ENCODE peak calls at places on chromosomes 11 and 22, in four cellular contexts. H is prostate gland, N is fibroblast of lung, X is spleen. W is an unnamed sample.
A peak's percentile ranks its signal among the peaks of the same experiment; 100 is the strongest.

GRCh38 chr11:134020598-134020997 is 48.3 kb upstream of the JAM3 start:
- DNase-seq in X (no peak), N (no peak), H (no peak), W (no peak)

GRCh38 chr11:127496165-127496564 is 495.6 kb upstream of the KIRREL3 start:
- DNase-seq in N (no peak), X (no peak), H (no peak), W (no peak)

GRCh38 chr22:42026705-42027104 is 28.1 kb downstream of the WBP2NL start:
- DNase-seq in X (no peak), H (no peak), N (no peak), W (no peak)

GRCh38 chr22:36999463-36999862 is 19.8 kb downstream of the TST start:
- DNase-seq in N (peak; percentile 44), X (no peak), H (no peak), W (no peak)

GRCh38 chr11:62190011-62190410 is at the start of gene SCGB1D1:
- DNase-seq in X (no peak), H (no peak), N (no peak), W (no peak)

GRCh38 chr11:28144808-28145207 is 36.6 kb downstream of the METTL15 start:
- DNase-seq in X (no peak), H (no peak), N (peak; percentile 21), W (peak; percentile 25)

GRCh38 chr11:134469627-134470026 is 57.6 kb upstream of the B3GAT1 start:
- DNase-seq in X (no peak), H (no peak), N (no peak), W (no peak)

GRCh38 chr11:35237860-35238715 is 99.1 kb downstream of the CD44 start:
- DNase-seq in N (peak; percentile 65), X (no peak), H (no peak), W (no peak)

GRCh38 chr11:13152736-13153541 is 124.7 kb upstream of the BMAL1 start:
- DNase-seq in X (no peak), N (peak; percentile 66), H (no peak), W (no peak)

GRCh38 chr11:22130462-22131053 is 62.3 kb upstream of the ANO5 start:
- DNase-seq in H (no peak), X (no peak), N (no peak), W (no peak)

GRCh38 chr11:80146231-80146630 is 705.4 kb upstream of the TENM4 start:
- DNase-seq in N (no peak), H (no peak), X (no peak), W (no peak)

GRCh38 chr11:57323503-57324153 is 1.1 kb downstream of the TNKS1BP1 start:
- DNase-seq in N (peak; percentile 48), X (no peak), H (no peak), W (no peak)

GRCh38 chr11:73141031-73141308 is 1.1 kb downstream of the FCHSD2 start:
- DNase-seq in X (peak; percentile 91), H (no peak), N (no peak), W (no peak)

GRCh38 chr11:46381836-46382643 is 571 bp downstream of the MDK start:
- DNase-seq in X (peak; percentile 82), N (no peak), H (no peak), W (no peak)

GRCh38 chr11:46383974-46384701 is 2.7 kb downstream of the MDK start:
- DNase-seq in N (no peak), H (no peak), X (no peak), W (no peak)

GRCh38 chr11:46383404-46383758 is 1.9 kb downstream of the MDK start:
- DNase-seq in X (peak; percentile 62), H (no peak), N (no peak), W (no peak)

GRCh38 chr11:46381046-46381835 is at the start of gene MDK:
- DNase-seq in X (peak; percentile 89), H (no peak), N (no peak), W (no peak)

GRCh38 chr11:46382644-46383403 is 1.4 kb downstream of the MDK start:
- DNase-seq in N (peak; percentile 59), H (no peak), X (peak; percentile 74), W (no peak)
- H3K4me3 ChIP-seq in N (peak overlapping the region; percentile 59), H (no peak overlapping the region), X (peak overlapping the region; percentile 61), W (peak overlapping the region; percentile 64)

GRCh38 chr11:118621898-118622375 is 14.5 kb downstream of the PHLDB1 start:
- DNase-seq in H (no peak), N (no peak), X (peak; percentile 53), W (no peak)

GRCh38 chr11:118622376-118623290 is 15.2 kb downstream of the PHLDB1 start:
- DNase-seq in X (peak; percentile 58), H (peak; percentile 77), N (peak; percentile 63), W (no peak)

GRCh38 chr11:118621071-118621815 is 13.8 kb downstream of the PHLDB1 start:
- DNase-seq in X (peak; percentile 87), N (peak; percentile 81), H (peak; percentile 84), W (peak; percentile 68)

GRCh38 chr11:118625036-118625690 is 17.7 kb downstream of the PHLDB1 start:
- DNase-seq in X (no peak), N (no peak), H (no peak), W (no peak)

GRCh38 chr11:118623291-118623655 is 15.9 kb downstream of the PHLDB1 start:
- DNase-seq in H (peak; percentile 74), N (no peak), X (peak; percentile 47), W (no peak)
- H3K4me3 ChIP-seq in H (no peak overlapping the region), N (peak overlapping the region; percentile 73), X (no peak overlapping the region), W (no peak overlapping the region)

DNA sequence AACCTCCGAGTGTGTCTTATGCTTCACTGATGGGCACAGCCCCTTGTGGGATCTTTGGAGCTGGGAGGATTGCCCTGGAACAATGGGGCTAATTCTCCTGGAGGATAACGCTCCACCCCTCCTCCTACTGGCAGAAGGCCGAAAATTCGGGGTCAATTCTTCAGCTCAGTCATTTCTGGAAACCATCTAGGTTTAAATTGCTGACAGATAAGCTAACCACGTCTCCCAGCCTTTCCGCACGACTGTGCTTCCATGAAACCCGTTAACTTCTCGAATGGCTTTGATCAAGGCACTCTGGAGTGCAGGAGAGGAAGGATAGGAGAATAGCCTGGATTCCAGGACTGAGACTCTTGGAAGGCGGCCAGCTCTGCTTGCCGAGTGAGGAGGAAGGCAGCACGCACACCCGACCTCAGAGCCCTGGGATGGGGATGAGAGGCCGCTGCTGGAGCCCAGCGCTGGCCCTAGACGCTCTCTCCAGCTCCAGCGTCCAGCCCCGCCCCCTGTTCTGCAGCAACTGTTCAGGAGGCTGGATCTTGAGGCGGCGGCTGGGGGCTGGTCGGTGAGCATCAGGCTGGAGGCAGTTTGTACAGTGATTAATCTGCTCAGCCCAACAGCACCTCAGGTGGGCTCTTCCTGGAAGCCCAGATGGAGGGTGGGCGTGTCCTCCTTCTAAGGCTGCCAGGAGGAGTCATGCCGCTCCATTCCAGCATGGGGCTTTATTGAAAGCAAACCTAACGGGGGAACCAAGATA is 176.7 kb upstream of the NCAM1 start:
- DNase-seq in X (no peak), H (peak; percentile 22), N (peak; percentile 11), W (peak; percentile 58)
- H3K4me3 ChIP-seq in X (no peak overlapping the region), H (no peak overlapping the region), N (no peak overlapping the region), W (peak overlapping the region; percentile 2)

GRCh38 chr11:47271328-47271727 is 1.4 kb downstream of the MADD start:
- DNase-seq in H (no peak), N (no peak), X (no peak), W (no peak)

GRCh38 chr11:47269829-47270305 is at the start of gene MADD:
- DNase-seq in H (peak; percentile 70), N (peak; percentile 80), X (peak; percentile 99), W (peak; percentile 43)

GRCh38 chr11:47270331-47271271 is 668 bp downstream of the MADD start:
- DNase-seq in X (peak; percentile 79), H (peak; percentile 17), N (peak; percentile 58), W (no peak)

GRCh38 chr11:47272706-47273105 is 2.8 kb downstream of the MADD start:
- DNase-seq in H (no peak), X (no peak), N (peak; percentile 34), W (no peak)

DNA sequence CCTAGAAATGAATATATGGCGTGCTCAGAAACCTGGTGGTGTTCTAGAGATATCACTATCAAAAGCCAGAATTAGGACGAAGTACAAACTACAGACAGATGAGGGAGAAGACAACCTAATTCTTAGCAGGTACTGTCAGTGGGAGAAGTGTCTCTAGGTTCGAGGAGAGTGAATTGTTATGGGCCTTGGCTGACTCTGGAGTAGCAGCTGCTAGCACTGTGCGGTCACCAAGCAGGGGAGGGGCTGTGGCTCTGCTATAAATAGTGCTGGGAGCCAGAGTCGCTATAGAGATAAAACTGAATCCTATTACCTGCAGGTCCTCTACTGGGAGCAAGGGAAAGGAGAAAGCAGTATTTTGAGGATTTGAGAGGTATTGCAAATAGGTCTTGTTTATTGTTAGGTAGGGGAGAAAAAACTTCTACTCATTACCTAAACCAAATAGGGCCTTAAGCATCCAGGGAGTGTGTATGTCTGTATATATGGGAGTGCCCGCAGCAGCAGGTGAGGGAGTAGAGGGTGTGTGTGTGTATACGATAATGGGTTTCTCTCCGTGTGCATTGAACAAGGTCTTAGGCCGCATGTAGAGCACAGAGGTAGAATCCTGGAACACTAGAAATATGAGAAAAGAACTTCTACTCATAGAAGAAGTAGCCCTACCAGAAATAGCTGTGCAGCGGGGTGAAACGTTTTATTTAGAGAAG is 2.2 kb downstream of the MADD start:
- DNase-seq in N (no peak), X (no peak), H (no peak), W (no peak)
- H3K4me3 ChIP-seq in N (no peak overlapping the region), X (no peak overlapping the region), H (no peak overlapping the region), W (no peak overlapping the region)

GRCh38 chr11:124376280-124376679 is 8.0 kb downstream of the OR8B2 start:
- DNase-seq in H (no peak), X (no peak), N (no peak), W (no peak)
- H3K4me3 ChIP-seq in H (no peak overlapping the region), X (no peak overlapping the region), N (no peak overlapping the region), W (no peak overlapping the region)

GRCh38 chr11:129302386-129303101 is 73.1 kb upstream of the BARX2 start:
- DNase-seq in X (no peak), N (no peak), H (no peak), W (no peak)
- H3K4me3 ChIP-seq in X (no peak overlapping the region), N (no peak overlapping the region), H (no peak overlapping the region), W (no peak overlapping the region)

DNA sequence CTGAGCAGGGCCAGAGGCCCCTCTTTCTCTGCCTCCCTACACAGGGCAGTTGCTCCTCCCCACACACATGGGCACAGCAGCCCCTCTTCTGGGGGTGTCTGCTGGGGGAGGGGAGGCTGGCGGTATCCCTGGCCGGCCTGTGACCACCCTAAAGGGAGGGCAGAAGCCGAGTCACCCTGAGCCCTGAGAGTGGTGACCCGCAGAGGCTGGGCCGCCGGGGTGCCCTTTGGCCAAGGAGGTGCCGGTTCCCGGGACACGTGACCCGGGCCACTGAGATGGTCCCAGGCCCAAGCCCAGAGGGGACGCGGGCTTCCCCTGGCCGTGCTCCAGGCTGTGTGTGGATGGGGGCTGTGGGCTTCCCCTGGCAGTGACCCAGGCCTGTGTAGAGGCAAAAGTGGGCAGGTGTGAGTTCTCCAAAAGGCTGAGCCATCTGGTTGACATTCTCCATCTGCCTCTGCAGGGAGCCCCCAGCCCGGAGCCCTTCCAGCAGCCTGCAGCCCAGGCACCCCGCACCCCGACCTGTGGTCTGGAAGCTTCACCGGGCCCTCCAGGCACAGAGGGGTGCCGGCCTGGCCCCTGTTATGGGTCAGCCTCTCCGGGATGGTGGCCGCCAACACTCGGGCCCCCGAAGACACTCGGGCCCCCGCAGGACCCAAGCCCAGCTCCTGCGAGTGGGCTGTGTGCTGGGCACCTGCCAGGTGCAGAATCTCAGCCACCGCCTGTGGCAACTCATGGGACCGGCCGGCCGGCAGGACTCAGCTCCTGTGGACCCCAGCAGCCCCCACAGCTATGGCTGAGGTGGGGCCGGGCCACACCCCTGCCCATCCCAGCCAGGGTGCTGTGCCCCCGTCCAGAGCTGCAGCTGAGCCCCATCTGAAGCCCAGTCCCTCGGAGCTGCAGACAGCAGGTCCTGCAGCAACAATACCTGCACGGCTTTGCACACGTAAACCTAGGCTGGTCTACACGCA is 1.0 kb downstream of the ADM2 start:
- DNase-seq in H (no peak), X (peak; percentile 74), N (no peak), W (no peak)
- H3K4me3 ChIP-seq in H (peak overlapping the region; percentile 66), X (peak overlapping the region; percentile 56), N (peak overlapping the region; percentile 60), W (peak overlapping the region; percentile 65)

W was measured in skeletal muscle cell.